ENCODE peak calls at places on chromosomes 7 and 10, in four cellular contexts. G is K562, L is HepG2, B is GM12878. X is an unnamed sample.

GRCh38 chr10:128865398-128865797 is 601.6 kb upstream of the MGMT start:
- DNase-seq in G (no peak), L (no peak), B (no peak), X (no peak)

GRCh38 chr7:130150587-130150986 is 54.6 kb downstream of the TMEM209 start:
- DNase-seq in B (no peak), L (no peak), G (no peak), X (no peak)

GRCh38 chr7:90569368-90569767 is 26.8 kb upstream of the CDK14 start:
- DNase-seq in L (no peak), B (no peak), G (no peak), X (no peak)

GRCh38 chr10:110040767-110041478 is 33.1 kb downstream of the ADD3 start:
- DNase-seq in G (no peak), L (no peak), B (no peak), X (no peak)

GRCh38 chr7:47477191-47478016 is 104.5 kb downstream of the TNS3 start:
- DNase-seq in B (no peak), G (no peak), L (no peak), X (no peak)

GRCh38 chr10:4205113-4205512 is 420.1 kb upstream of the KLF6 start:
- DNase-seq in B (no peak), G (no peak), L (no peak), X (no peak)

GRCh38 chr10:11521860-11522259 is 89.6 kb downstream of the USP6NL start:
- DNase-seq in B (no peak), G (no peak), L (no peak), X (no peak)

GRCh38 chr10:47158116-47159071 is 141.6 kb upstream of the GDF10 start:
- DNase-seq in B (no peak), L (no peak), G (no peak), X (no peak)

GRCh38 chr10:27446091-27446918 is 57.8 kb upstream of the RAB18 start:
- DNase-seq in L (peak), B (no peak), G (no peak), X (peak)

GRCh38 chr7:79272066-79272669 is 181.3 kb downstream of the MAGI2 start:
- DNase-seq in B (no peak), G (peak), L (peak), X (peak)
- TF ChIP-seq FOXK2 in B (no peak), G (no peak), L (no peak), X (no peak)

DNA sequence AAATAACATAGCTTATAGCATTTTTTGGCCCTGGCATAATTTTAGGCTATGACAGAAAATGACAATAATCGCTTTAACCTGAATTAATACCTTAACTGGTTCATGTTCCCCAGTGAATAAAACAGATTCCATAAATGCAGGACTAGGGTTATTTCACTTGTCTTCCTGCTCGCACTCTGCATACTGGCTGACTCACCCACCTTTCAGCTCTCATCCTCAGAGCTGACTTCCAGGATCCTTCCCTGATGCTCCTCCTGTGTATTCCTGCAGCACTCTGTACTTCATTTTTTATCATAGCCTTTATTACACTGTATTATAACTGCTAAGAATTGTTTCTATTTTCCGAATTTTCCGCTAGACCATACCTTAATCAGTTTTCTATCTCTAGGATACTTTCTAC is 123.7 kb downstream of the AVL9 start:
- DNase-seq in L (no peak), B (no peak), G (no peak), X (no peak)
- TF ChIP-seq FOXM1 in L (no peak), B (no peak), G (no peak), X (no peak)

GRCh38 chr7:33067921-33068320 is 5.3 kb upstream of the NT5C3A start:
- DNase-seq in G (no peak), L (no peak), B (no peak), X (no peak)
- TF ChIP-seq FOXK2 in G (no peak), L (no peak), B (no peak), X (no peak)

DNA sequence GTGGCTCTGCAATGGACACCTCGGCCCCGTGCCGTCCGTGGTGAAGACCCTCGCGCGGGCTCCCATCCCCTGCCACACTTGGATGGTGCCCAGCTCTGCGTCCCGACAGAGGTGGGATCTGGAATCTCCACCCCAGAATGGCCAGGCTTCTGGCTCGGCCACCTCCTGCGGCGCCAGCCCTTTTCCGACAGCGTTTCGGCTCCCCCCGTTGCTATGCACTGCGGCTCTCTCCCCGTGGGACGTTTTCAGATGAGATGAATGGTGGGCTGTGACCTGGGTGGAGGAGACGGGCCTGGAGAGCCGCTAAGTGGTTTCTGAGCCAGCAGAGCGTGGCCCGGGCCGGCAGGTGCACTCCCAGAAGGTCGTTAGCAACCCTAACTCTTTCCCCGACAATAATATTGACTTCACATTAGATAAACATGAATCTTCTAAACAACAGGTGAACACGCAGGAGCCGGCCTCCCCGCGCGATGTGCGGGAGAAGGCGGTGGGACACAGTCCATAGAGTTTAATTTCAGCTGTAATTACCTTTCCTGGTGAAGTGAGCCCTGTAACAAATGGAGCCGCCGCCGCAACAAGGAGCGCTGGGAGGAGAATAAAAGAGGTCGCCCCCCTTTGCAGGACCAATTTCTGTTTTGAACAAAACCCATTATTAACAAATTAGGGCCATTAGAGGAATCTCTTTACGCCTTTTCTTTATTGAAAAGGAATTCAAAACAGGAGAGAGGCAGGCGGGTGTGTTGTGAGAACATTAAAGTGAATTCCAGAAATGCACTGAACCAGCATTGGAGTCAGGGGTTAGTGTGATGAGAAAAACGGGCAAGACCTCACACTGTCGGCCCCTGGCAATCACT is 294.3 kb upstream of the PFKP start:
- DNase-seq in L (no peak), G (no peak), B (no peak), X (no peak)
- TF ChIP-seq FOXM1 in L (no peak), G (no peak), B (no peak), X (no peak)

GRCh38 chr10:50622497-50623298 is 1.1 kb downstream of the SGMS1 start:
- DNase-seq in L (no peak), G (peak), B (no peak), X (peak)

GRCh38 chr10:50619882-50620281 is 3.9 kb downstream of the SGMS1 start:
- DNase-seq in L (no peak), B (no peak), G (no peak), X (no peak)

GRCh38 chr10:50620899-50621298 is 2.9 kb downstream of the SGMS1 start:
- DNase-seq in G (no peak), B (no peak), L (no peak), X (no peak)

GRCh38 chr10:50623299-50624153 is at the start of gene SGMS1:
- DNase-seq in B (no peak), G (peak), L (peak), X (peak)

GRCh38 chr10:50621981-50622496 is 1.7 kb downstream of the SGMS1 start:
- DNase-seq in B (peak), L (peak), G (peak), X (peak)
- TF ChIP-seq FOXK2 in B (no peak), L (no peak), G (peak), X (no peak)

DNA sequence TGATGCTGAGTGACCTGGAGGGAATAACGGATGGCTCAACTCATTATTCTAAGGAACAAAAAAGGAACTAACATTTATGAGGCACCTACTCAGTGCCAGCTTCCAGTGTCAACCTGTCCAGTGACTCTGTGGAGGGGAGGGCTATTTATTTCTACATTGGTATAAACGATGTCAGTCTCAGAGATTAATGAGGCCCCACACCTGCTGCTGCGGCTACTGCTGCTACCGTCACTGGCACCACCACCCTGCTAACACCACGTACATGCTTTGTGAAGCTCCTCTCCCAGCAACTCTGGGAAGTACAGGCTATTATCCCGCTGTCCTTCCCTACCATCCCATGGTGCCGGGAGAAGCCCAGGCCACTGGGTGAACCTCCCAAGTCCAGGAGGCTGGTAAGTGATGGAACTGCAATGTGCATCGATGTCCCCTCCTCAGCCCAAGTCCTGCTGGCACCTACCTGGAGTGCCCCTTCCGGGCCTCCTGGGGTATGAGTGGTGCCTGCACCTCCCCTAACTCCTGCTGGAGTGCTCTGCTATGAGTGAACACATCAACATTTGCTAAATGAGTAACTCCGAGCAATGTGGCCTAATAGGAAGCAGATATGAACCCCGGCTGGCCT is 101.5 kb downstream of the ARHGAP22 start:
- DNase-seq in G (no peak), L (no peak), B (no peak), X (no peak)
- TF ChIP-seq FOXM1 in G (no peak), L (no peak), B (no peak), X (no peak)

DNA sequence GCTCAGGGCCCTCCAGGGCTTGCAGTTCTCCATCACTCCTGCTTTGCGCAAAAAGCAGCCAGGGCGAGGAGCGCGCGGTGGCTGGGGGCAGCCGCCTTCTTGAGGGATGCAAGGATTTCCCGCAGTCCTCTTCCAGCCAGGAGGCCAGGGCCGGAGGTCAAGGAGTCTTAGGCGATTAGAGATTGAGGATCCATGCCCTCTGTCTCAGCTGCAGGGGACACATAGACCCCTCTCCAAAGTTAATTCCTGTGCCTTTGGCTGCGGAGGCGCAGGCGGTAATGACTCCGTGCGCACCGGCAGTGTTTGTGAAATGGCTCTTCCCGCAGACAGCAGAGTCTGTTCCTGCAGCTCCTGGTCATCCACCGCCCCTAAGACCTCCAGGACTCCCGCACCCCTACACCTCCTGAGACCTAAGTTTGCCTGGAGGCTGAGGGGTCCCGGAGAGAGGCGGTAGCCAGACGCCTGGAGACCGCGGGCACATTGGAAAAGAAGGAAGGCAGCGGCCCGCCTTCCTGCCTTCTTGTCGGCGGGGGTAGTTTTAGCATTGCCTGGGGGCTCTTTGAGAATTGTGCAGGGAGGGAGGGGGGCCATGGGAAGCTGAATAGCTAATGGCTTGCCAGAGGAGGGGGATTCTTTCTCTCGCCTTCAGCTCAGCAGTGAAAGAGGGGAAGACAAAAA is 3.3 kb upstream of the NEUROG3 start:
- DNase-seq in L (no peak), G (no peak), B (no peak), X (no peak)
- TF ChIP-seq FOXK2 in L (no peak), G (no peak), B (no peak), X (no peak)

DNA sequence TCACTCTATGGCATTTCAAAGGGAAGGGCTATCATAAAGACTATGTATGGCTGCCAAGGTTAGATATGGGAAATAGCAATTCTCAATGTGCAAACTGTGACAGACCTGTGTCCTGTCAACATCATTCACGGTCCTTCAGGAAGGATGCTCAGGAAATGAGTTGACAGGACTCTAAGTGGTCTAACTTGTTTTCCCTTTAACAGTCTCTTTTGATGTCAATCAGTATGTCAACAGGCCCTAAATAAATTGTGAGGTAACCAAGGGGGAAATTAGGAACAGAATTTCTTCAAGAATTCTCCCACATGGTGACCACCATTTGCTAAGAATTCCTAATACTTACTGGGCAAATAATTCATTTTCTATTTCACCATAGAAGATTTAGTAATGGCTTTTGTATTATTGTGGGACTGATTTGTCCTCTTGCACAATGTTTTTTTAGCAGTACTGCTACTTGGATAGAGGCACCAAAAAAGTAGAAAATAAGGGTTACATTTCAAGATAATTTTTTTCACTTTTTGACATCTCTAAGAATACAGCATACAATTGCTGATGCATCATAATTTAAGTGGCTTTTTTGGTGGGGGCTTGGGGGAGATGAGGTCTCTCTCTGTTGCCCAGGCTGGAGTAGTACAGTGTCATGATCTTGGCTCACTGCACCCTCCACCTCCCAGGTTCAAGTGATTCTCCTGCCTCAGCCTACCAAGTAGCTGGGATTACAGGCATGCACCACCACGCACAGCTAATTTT is 275.8 kb downstream of the CACNA2D1 start:
- DNase-seq in L (no peak), G (no peak), B (no peak), X (no peak)
- TF ChIP-seq FOXM1 in L (no peak), G (no peak), B (no peak), X (no peak)

GRCh38 chr7:155483868-155484325 is 26.0 kb downstream of the EN2 start:
- DNase-seq in B (no peak), G (no peak), L (no peak), X (no peak)
- TF ChIP-seq FOXK2 in B (no peak), G (no peak), L (no peak), X (no peak)

DNA sequence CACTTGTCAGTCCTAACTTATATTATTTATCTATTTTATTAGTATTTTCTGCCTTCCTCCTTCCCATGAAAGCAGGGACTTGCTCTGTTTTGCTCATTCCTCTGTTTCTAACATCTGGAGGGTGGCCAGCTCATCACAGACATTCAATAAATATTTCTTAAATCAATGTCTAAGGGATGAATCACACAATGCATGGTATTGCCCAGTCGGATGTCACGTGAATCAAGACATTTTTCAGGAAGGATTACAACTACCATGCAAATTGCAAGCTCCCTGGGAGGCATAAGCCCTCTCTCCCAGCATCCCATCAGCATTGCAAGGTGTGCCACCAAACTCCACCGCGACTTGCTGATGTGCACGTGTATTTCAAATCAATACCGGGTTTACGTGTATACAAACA is 146.6 kb upstream of the RNF32 start:
- DNase-seq in L (no peak), B (no peak), G (no peak), X (no peak)
- TF ChIP-seq FOXM1 in L (no peak), B (no peak), G (no peak), X (no peak)